ENCODE peak calls at places on chromosomes 3 and 15, in five cellular contexts. One of them, this sample, is unnamed.

GRCh38 chr15:93253656-93254055 is 164.6 kb upstream of the RGMA start:
- DNase-seq in GM23338: no peak
- DNase-seq in KBM-7: no peak
- DNase-seq in lower lobe of right lung: no peak
- DNase-seq in NK-92 treated with Interleukin-12 subunit alpha and Interleukin-12 subunit beta, amount 100 ng/mL, for 24 hours: no peak
- DNase-seq in this sample: no peak

GRCh38 chr15:48855501-48856440 is 22.2 kb upstream of the EID1 start:
- DNase-seq in NK-92 treated with Interleukin-12 subunit alpha and Interleukin-12 subunit beta, amount 100 ng/mL, for 24 hours: no peak
- DNase-seq in GM23338: peak
- DNase-seq in lower lobe of right lung: no peak
- DNase-seq in KBM-7: peak
- DNase-seq in this sample: no peak

GRCh38 chr3:170128259-170128976 is 53.1 kb downstream of the PHC3 start:
- DNase-seq in NK-92 treated with Interleukin-12 subunit alpha and Interleukin-12 subunit beta, amount 100 ng/mL, for 24 hours: no peak
- DNase-seq in KBM-7: peak
- DNase-seq in lower lobe of right lung: no peak
- DNase-seq in GM23338: no peak
- DNase-seq in this sample: no peak

GRCh38 chr3:4225005-4225471 is 78.1 kb upstream of the SETMAR start:
- DNase-seq in GM23338: no peak
- DNase-seq in KBM-7: no peak
- DNase-seq in NK-92 treated with Interleukin-12 subunit alpha and Interleukin-12 subunit beta, amount 100 ng/mL, for 24 hours: no peak
- DNase-seq in lower lobe of right lung: no peak
- DNase-seq in this sample: no peak

GRCh38 chr15:74651251-74651741 is 35.7 kb downstream of the CLK3 start:
- DNase-seq in KBM-7: no peak
- DNase-seq in NK-92 treated with Interleukin-12 subunit alpha and Interleukin-12 subunit beta, amount 100 ng/mL, for 24 hours: no peak
- DNase-seq in lower lobe of right lung: no peak
- DNase-seq in GM23338: no peak
- DNase-seq in this sample: no peak

GRCh38 chr3:157999246-157999645 is 107.0 kb downstream of the SHOX2 start:
- DNase-seq in KBM-7: no peak
- DNase-seq in GM23338: no peak
- DNase-seq in NK-92 treated with Interleukin-12 subunit alpha and Interleukin-12 subunit beta, amount 100 ng/mL, for 24 hours: no peak
- DNase-seq in lower lobe of right lung: no peak
- DNase-seq in this sample: no peak

GRCh38 chr3:177418787-177419186 is 221.5 kb upstream of the TBL1XR1 start:
- DNase-seq in lower lobe of right lung: no peak
- DNase-seq in NK-92 treated with Interleukin-12 subunit alpha and Interleukin-12 subunit beta, amount 100 ng/mL, for 24 hours: no peak
- DNase-seq in KBM-7: no peak
- DNase-seq in GM23338: no peak
- DNase-seq in this sample: no peak

GRCh38 chr3:40071683-40072238 is 237.7 kb upstream of the EIF1B start:
- DNase-seq in lower lobe of right lung: no peak
- DNase-seq in KBM-7: no peak
- DNase-seq in GM23338: no peak
- DNase-seq in NK-92 treated with Interleukin-12 subunit alpha and Interleukin-12 subunit beta, amount 100 ng/mL, for 24 hours: no peak
- DNase-seq in this sample: no peak

GRCh38 chr3:127736801-127737539 is 64.2 kb downstream of the ABTB1 start:
- DNase-seq in GM23338: no peak
- DNase-seq in lower lobe of right lung: no peak
- DNase-seq in NK-92 treated with Interleukin-12 subunit alpha and Interleukin-12 subunit beta, amount 100 ng/mL, for 24 hours: no peak
- DNase-seq in KBM-7: no peak
- DNase-seq in this sample: no peak